ENCODE peak calls at places on chromosomes 16 and 17, in nine cellular contexts. E, J, X, D, W, P, A, F and M are unnamed samples.

GRCh38 chr16:31712064-31712540 is 161.5 kb upstream of the ZNF267 start:
- DNase-seq in E (no peak), J (no peak), X (no peak), D (no peak), W (no peak), P (no peak), A (no peak), F (no peak), M (no peak)

GRCh38 chr16:73096510-73096909 is 48.6 kb upstream of the ZFHX3 start:
- DNase-seq in E (no peak), J (no peak), X (no peak), D (no peak), W (no peak), P (no peak), A (no peak), F (no peak), M (no peak)

GRCh38 chr16:1612320-1613111 is at the start of gene CRAMP1:
- DNase-seq in E (no peak), J (peak), X (no peak), D (peak), W (peak), P (peak), A (no peak), F (no peak), M (no peak)

GRCh38 chr17:68196394-68197090 is 51.3 kb upstream of the AMZ2 start:
- DNase-seq in E (peak), J (no peak), X (no peak), D (peak), W (no peak), P (no peak), A (no peak), F (peak), M (no peak)

GRCh38 chr16:16014329-16015224 is 65.2 kb downstream of the ABCC1 start:
- DNase-seq in E (no peak), J (peak), X (peak), D (peak), W (no peak), P (no peak), A (no peak), F (no peak), M (peak)

GRCh38 chr17:58284613-58285421 is 4.1 kb upstream of the MPO start:
- DNase-seq in E (no peak), J (no peak), X (no peak), D (no peak), W (no peak), P (no peak), A (no peak), F (no peak), M (no peak)

GRCh38 chr16:78866556-78866955 is 734.0 kb downstream of the MAF start:
- DNase-seq in E (no peak), J (no peak), X (no peak), D (no peak), W (no peak), P (no peak), A (no peak), F (no peak), M (peak)

GRCh38 chr17:62723842-62724241 is 84.3 kb downstream of the MARCHF10 start:
- DNase-seq in E (no peak), J (no peak), X (no peak), D (peak), W (no peak), P (no peak), A (no peak), F (no peak), M (no peak)

GRCh38 chr16:2150418-2151187 is 2.2 kb downstream of the RAB26 start:
- DNase-seq in E (no peak), J (peak), X (no peak), D (peak), W (no peak), P (peak), A (no peak), F (no peak), M (no peak)

GRCh38 chr17:68567035-68567434 is 34.1 kb downstream of the FAM20A start:
- DNase-seq in E (no peak), J (no peak), X (no peak), D (no peak), W (no peak), P (no peak), A (no peak), F (no peak), M (no peak)

GRCh38 chr17:49434821-49435581 is 20.3 kb upstream of the PHB1 start:
- DNase-seq in E (peak), J (peak), X (no peak), D (peak), W (peak), P (peak), A (peak), F (peak), M (peak)

GRCh38 chr17:78789663-78790181 is 7.6 kb upstream of the CYTH1 start:
- DNase-seq in E (no peak), J (no peak), X (no peak), D (no peak), W (peak), P (no peak), A (no peak), F (no peak), M (peak)

GRCh38 chr17:2564876-2565275 is 28.6 kb upstream of the PAFAH1B1 start:
- DNase-seq in E (no peak), J (peak), X (no peak), D (no peak), W (no peak), P (no peak), A (no peak), F (no peak), M (no peak)

GRCh38 chr16:56975714-56976113 is 13.6 kb upstream of the NLRC5 start:
- DNase-seq in E (no peak), J (no peak), X (no peak), D (no peak), W (no peak), P (no peak), A (no peak), F (no peak), M (no peak)

GRCh38 chr17:58432806-58433573 is 15.7 kb upstream of the RNF43 start:
- DNase-seq in E (no peak), J (no peak), X (no peak), D (no peak), W (no peak), P (no peak), A (no peak), F (no peak), M (no peak)

GRCh38 chr16:11136600-11136999 is 119.4 kb downstream of the SOCS1 start:
- DNase-seq in E (no peak), J (no peak), X (no peak), D (peak), W (no peak), P (no peak), A (no peak), F (no peak), M (peak)

GRCh38 chr17:17766351-17767095 is 70.3 kb downstream of the SREBF1 start:
- DNase-seq in E (no peak), J (no peak), X (no peak), D (no peak), W (no peak), P (no peak), A (no peak), F (no peak), M (peak)

GRCh38 chr17:17126131-17127110 is 79.7 kb downstream of the PLD6 start:
- DNase-seq in E (no peak), J (no peak), X (no peak), D (no peak), W (no peak), P (no peak), A (no peak), F (no peak), M (no peak)

GRCh38 chr17:50847566-50847965 is 12.2 kb downstream of the WFIKKN2 start:
- DNase-seq in E (no peak), J (no peak), X (no peak), D (no peak), W (no peak), P (no peak), A (no peak), F (peak), M (no peak)

GRCh38 chr16:86559802-86560305 is 4.8 kb upstream of the MTHFSD start:
- DNase-seq in E (no peak), J (no peak), X (no peak), D (no peak), W (no peak), P (no peak), A (no peak), F (no peak), M (no peak)

GRCh38 chr17:19260958-19261357 is 23.8 kb downstream of the EPN2 start:
- DNase-seq in E (no peak), J (peak), X (no peak), D (peak), W (no peak), P (no peak), A (no peak), F (no peak), M (no peak)

GRCh38 chr17:45836047-45837044 is 8.3 kb upstream of the SPPL2C start:
- DNase-seq in E (no peak), J (no peak), X (no peak), D (no peak), W (no peak), P (no peak), A (no peak), F (no peak), M (no peak)

GRCh38 chr16:82298472-82298871 is 128.4 kb upstream of the MPHOSPH6 start:
- DNase-seq in E (no peak), J (no peak), X (no peak), D (no peak), W (no peak), P (no peak), A (no peak), F (no peak), M (no peak)

GRCh38 chr16:79754081-79754872 is 153.7 kb upstream of the MAF start:
- DNase-seq in E (no peak), J (no peak), X (no peak), D (peak), W (no peak), P (no peak), A (no peak), F (no peak), M (no peak)

GRCh38 chr17:43906951-43907424 is 348 bp downstream of the MPP2 start:
- DNase-seq in E (no peak), J (no peak), X (no peak), D (no peak), W (no peak), P (no peak), A (no peak), F (no peak), M (peak)